ENCODE peak calls at places on chromosome 7, in eight cellular contexts. One of them, this sample, is unnamed.

GRCh38 chr7:137890449-137890916 is 43.7 kb upstream of the DGKI start:
- DNase-seq in small intestine: no peak
- DNase-seq in lower lobe of right lung: no peak
- DNase-seq in activated CD4-positive, alpha-beta T cell treated with anti-CD3 and anti-CD28 coated beads, Interleukin-2, amount 10 ng/mL, durations not matched to agents 24 days and 14 days: no peak
- DNase-seq in fibroblast of lung: no peak
- DNase-seq in Right ventricle myocardium superior: no peak
- DNase-seq in GDM1: no peak
- DNase-seq in NCI-H1105 treated with DMSO at 0.1 percent for 48 hours: no peak
- DNase-seq in this sample: no peak

GRCh38 chr7:112866424-112866823 is 76.2 kb upstream of the TMEM168 start:
- DNase-seq in activated CD4-positive, alpha-beta T cell treated with anti-CD3 and anti-CD28 coated beads, Interleukin-2, amount 10 ng/mL, durations not matched to agents 24 days and 14 days: peak
- DNase-seq in small intestine: peak
- DNase-seq in NCI-H1105 treated with DMSO at 0.1 percent for 48 hours: no peak
- DNase-seq in Right ventricle myocardium superior: no peak
- DNase-seq in lower lobe of right lung: no peak
- DNase-seq in fibroblast of lung: no peak
- DNase-seq in GDM1: no peak
- DNase-seq in this sample: no peak

GRCh38 chr7:139618482-139619366 is 95.2 kb downstream of the CLEC2L start:
- DNase-seq in small intestine: peak
- DNase-seq in activated CD4-positive, alpha-beta T cell treated with anti-CD3 and anti-CD28 coated beads, Interleukin-2, amount 10 ng/mL, durations not matched to agents 24 days and 14 days: peak
- DNase-seq in lower lobe of right lung: no peak
- DNase-seq in fibroblast of lung: no peak
- DNase-seq in NCI-H1105 treated with DMSO at 0.1 percent for 48 hours: peak
- DNase-seq in Right ventricle myocardium superior: peak
- DNase-seq in GDM1: no peak
- DNase-seq in this sample: no peak

GRCh38 chr7:78510580-78511188 is 712.1 kb downstream of the PHTF2 start:
- DNase-seq in GDM1: no peak
- DNase-seq in NCI-H1105 treated with DMSO at 0.1 percent for 48 hours: peak
- DNase-seq in Right ventricle myocardium superior: no peak
- DNase-seq in fibroblast of lung: peak
- DNase-seq in lower lobe of right lung: no peak
- DNase-seq in activated CD4-positive, alpha-beta T cell treated with anti-CD3 and anti-CD28 coated beads, Interleukin-2, amount 10 ng/mL, durations not matched to agents 24 days and 14 days: no peak
- DNase-seq in small intestine: peak
- DNase-seq in this sample: no peak

GRCh38 chr7:102390697-102391484 is 5.3 kb upstream of the PRKRIP1 start:
- DNase-seq in fibroblast of lung: peak
- DNase-seq in NCI-H1105 treated with DMSO at 0.1 percent for 48 hours: peak
- DNase-seq in activated CD4-positive, alpha-beta T cell treated with anti-CD3 and anti-CD28 coated beads, Interleukin-2, amount 10 ng/mL, durations not matched to agents 24 days and 14 days: peak
- DNase-seq in small intestine: peak
- DNase-seq in lower lobe of right lung: peak
- DNase-seq in Right ventricle myocardium superior: peak
- DNase-seq in GDM1: peak
- DNase-seq in this sample: no peak

GRCh38 chr7:133562617-133563016 is 309.7 kb downstream of the EXOC4 start:
- DNase-seq in GDM1: no peak
- DNase-seq in Right ventricle myocardium superior: no peak
- DNase-seq in lower lobe of right lung: no peak
- DNase-seq in NCI-H1105 treated with DMSO at 0.1 percent for 48 hours: no peak
- DNase-seq in fibroblast of lung: peak
- DNase-seq in small intestine: no peak
- DNase-seq in activated CD4-positive, alpha-beta T cell treated with anti-CD3 and anti-CD28 coated beads, Interleukin-2, amount 10 ng/mL, durations not matched to agents 24 days and 14 days: no peak
- DNase-seq in this sample: no peak

GRCh38 chr7:127504715-127505114 is 80.7 kb downstream of the GCC1 start:
- DNase-seq in GDM1: no peak
- DNase-seq in small intestine: peak
- DNase-seq in lower lobe of right lung: peak
- DNase-seq in NCI-H1105 treated with DMSO at 0.1 percent for 48 hours: no peak
- DNase-seq in Right ventricle myocardium superior: peak
- DNase-seq in activated CD4-positive, alpha-beta T cell treated with anti-CD3 and anti-CD28 coated beads, Interleukin-2, amount 10 ng/mL, durations not matched to agents 24 days and 14 days: peak
- DNase-seq in fibroblast of lung: no peak
- DNase-seq in this sample: no peak

GRCh38 chr7:46864711-46865110 is 717.2 kb downstream of the TNS3 start:
- DNase-seq in Right ventricle myocardium superior: no peak
- DNase-seq in fibroblast of lung: peak
- DNase-seq in small intestine: no peak
- DNase-seq in GDM1: no peak
- DNase-seq in NCI-H1105 treated with DMSO at 0.1 percent for 48 hours: no peak
- DNase-seq in activated CD4-positive, alpha-beta T cell treated with anti-CD3 and anti-CD28 coated beads, Interleukin-2, amount 10 ng/mL, durations not matched to agents 24 days and 14 days: no peak
- DNase-seq in lower lobe of right lung: no peak
- DNase-seq in this sample: no peak

GRCh38 chr7:127799535-127800305 is 147.7 kb downstream of the SND1 start:
- DNase-seq in small intestine: no peak
- DNase-seq in activated CD4-positive, alpha-beta T cell treated with anti-CD3 and anti-CD28 coated beads, Interleukin-2, amount 10 ng/mL, durations not matched to agents 24 days and 14 days: no peak
- DNase-seq in NCI-H1105 treated with DMSO at 0.1 percent for 48 hours: peak
- DNase-seq in GDM1: no peak
- DNase-seq in lower lobe of right lung: no peak
- DNase-seq in fibroblast of lung: no peak
- DNase-seq in Right ventricle myocardium superior: no peak
- DNase-seq in this sample: peak

GRCh38 chr7:2198206-2198605 is 34.5 kb downstream of the MAD1L1 start:
- DNase-seq in lower lobe of right lung: peak
- DNase-seq in NCI-H1105 treated with DMSO at 0.1 percent for 48 hours: peak
- DNase-seq in small intestine: no peak
- DNase-seq in Right ventricle myocardium superior: peak
- DNase-seq in fibroblast of lung: no peak
- DNase-seq in activated CD4-positive, alpha-beta T cell treated with anti-CD3 and anti-CD28 coated beads, Interleukin-2, amount 10 ng/mL, durations not matched to agents 24 days and 14 days: no peak
- DNase-seq in GDM1: no peak
- DNase-seq in this sample: peak

GRCh38 chr7:1095621-1096155 is 7.8 kb downstream of the GPER1 start:
- DNase-seq in Right ventricle myocardium superior: no peak
- DNase-seq in GDM1: no peak
- DNase-seq in NCI-H1105 treated with DMSO at 0.1 percent for 48 hours: no peak
- DNase-seq in lower lobe of right lung: no peak
- DNase-seq in small intestine: no peak
- DNase-seq in fibroblast of lung: no peak
- DNase-seq in activated CD4-positive, alpha-beta T cell treated with anti-CD3 and anti-CD28 coated beads, Interleukin-2, amount 10 ng/mL, durations not matched to agents 24 days and 14 days: no peak
- DNase-seq in this sample: no peak

GRCh38 chr7:55969391-55969790 is 5.0 kb downstream of the NIPSNAP2 start:
- DNase-seq in Right ventricle myocardium superior: no peak
- DNase-seq in NCI-H1105 treated with DMSO at 0.1 percent for 48 hours: no peak
- DNase-seq in lower lobe of right lung: no peak
- DNase-seq in GDM1: no peak
- DNase-seq in activated CD4-positive, alpha-beta T cell treated with anti-CD3 and anti-CD28 coated beads, Interleukin-2, amount 10 ng/mL, durations not matched to agents 24 days and 14 days: no peak
- DNase-seq in fibroblast of lung: no peak
- DNase-seq in small intestine: no peak
- DNase-seq in this sample: no peak

GRCh38 chr7:81761821-81762220 is 8.0 kb downstream of the HGF start:
- DNase-seq in lower lobe of right lung: no peak
- DNase-seq in fibroblast of lung: no peak
- DNase-seq in Right ventricle myocardium superior: no peak
- DNase-seq in activated CD4-positive, alpha-beta T cell treated with anti-CD3 and anti-CD28 coated beads, Interleukin-2, amount 10 ng/mL, durations not matched to agents 24 days and 14 days: no peak
- DNase-seq in GDM1: no peak
- DNase-seq in small intestine: no peak
- DNase-seq in NCI-H1105 treated with DMSO at 0.1 percent for 48 hours: no peak
- DNase-seq in this sample: no peak

GRCh38 chr7:56009695-56010094 is 41.5 kb downstream of the PSPH start:
- DNase-seq in NCI-H1105 treated with DMSO at 0.1 percent for 48 hours: peak
- DNase-seq in activated CD4-positive, alpha-beta T cell treated with anti-CD3 and anti-CD28 coated beads, Interleukin-2, amount 10 ng/mL, durations not matched to agents 24 days and 14 days: no peak
- DNase-seq in GDM1: no peak
- DNase-seq in lower lobe of right lung: no peak
- DNase-seq in fibroblast of lung: peak
- DNase-seq in Right ventricle myocardium superior: no peak
- DNase-seq in small intestine: no peak
- DNase-seq in this sample: peak

GRCh38 chr7:25424113-25424512 is 195.8 kb upstream of the NPVF start:
- DNase-seq in lower lobe of right lung: no peak
- DNase-seq in small intestine: no peak
- DNase-seq in fibroblast of lung: no peak
- DNase-seq in NCI-H1105 treated with DMSO at 0.1 percent for 48 hours: no peak
- DNase-seq in Right ventricle myocardium superior: no peak
- DNase-seq in GDM1: no peak
- DNase-seq in activated CD4-positive, alpha-beta T cell treated with anti-CD3 and anti-CD28 coated beads, Interleukin-2, amount 10 ng/mL, durations not matched to agents 24 days and 14 days: no peak
- DNase-seq in this sample: no peak

GRCh38 chr7:17444673-17445072 is 146.2 kb downstream of the AHR start:
- DNase-seq in fibroblast of lung: peak
- DNase-seq in GDM1: no peak
- DNase-seq in lower lobe of right lung: no peak
- DNase-seq in Right ventricle myocardium superior: no peak
- DNase-seq in NCI-H1105 treated with DMSO at 0.1 percent for 48 hours: no peak
- DNase-seq in small intestine: peak
- DNase-seq in activated CD4-positive, alpha-beta T cell treated with anti-CD3 and anti-CD28 coated beads, Interleukin-2, amount 10 ng/mL, durations not matched to agents 24 days and 14 days: no peak
- DNase-seq in this sample: no peak

GRCh38 chr7:143288836-143289235 is 685 bp downstream of the CASP2 start:
- DNase-seq in fibroblast of lung: peak
- DNase-seq in Right ventricle myocardium superior: no peak
- DNase-seq in NCI-H1105 treated with DMSO at 0.1 percent for 48 hours: peak
- DNase-seq in GDM1: no peak
- DNase-seq in activated CD4-positive, alpha-beta T cell treated with anti-CD3 and anti-CD28 coated beads, Interleukin-2, amount 10 ng/mL, durations not matched to agents 24 days and 14 days: peak
- DNase-seq in small intestine: no peak
- DNase-seq in lower lobe of right lung: no peak
- DNase-seq in this sample: no peak

GRCh38 chr7:158529181-158530096 is 58.2 kb downstream of the PTPRN2 start:
- DNase-seq in GDM1: no peak
- DNase-seq in activated CD4-positive, alpha-beta T cell treated with anti-CD3 and anti-CD28 coated beads, Interleukin-2, amount 10 ng/mL, durations not matched to agents 24 days and 14 days: no peak
- DNase-seq in fibroblast of lung: no peak
- DNase-seq in lower lobe of right lung: no peak
- DNase-seq in Right ventricle myocardium superior: no peak
- DNase-seq in small intestine: no peak
- DNase-seq in NCI-H1105 treated with DMSO at 0.1 percent for 48 hours: no peak
- DNase-seq in this sample: no peak

GRCh38 chr7:107025449-107026103 is 18.9 kb upstream of the PRKAR2B start:
- DNase-seq in small intestine: no peak
- DNase-seq in GDM1: no peak
- DNase-seq in activated CD4-positive, alpha-beta T cell treated with anti-CD3 and anti-CD28 coated beads, Interleukin-2, amount 10 ng/mL, durations not matched to agents 24 days and 14 days: no peak
- DNase-seq in lower lobe of right lung: no peak
- DNase-seq in NCI-H1105 treated with DMSO at 0.1 percent for 48 hours: no peak
- DNase-seq in fibroblast of lung: peak
- DNase-seq in Right ventricle myocardium superior: no peak
- DNase-seq in this sample: no peak

GRCh38 chr7:96400518-96400917 is 78.6 kb upstream of the SLC25A13 start:
- DNase-seq in NCI-H1105 treated with DMSO at 0.1 percent for 48 hours: no peak
- DNase-seq in lower lobe of right lung: no peak
- DNase-seq in GDM1: no peak
- DNase-seq in fibroblast of lung: no peak
- DNase-seq in small intestine: no peak
- DNase-seq in Right ventricle myocardium superior: no peak
- DNase-seq in activated CD4-positive, alpha-beta T cell treated with anti-CD3 and anti-CD28 coated beads, Interleukin-2, amount 10 ng/mL, durations not matched to agents 24 days and 14 days: no peak
- DNase-seq in this sample: no peak

GRCh38 chr7:101166909-101167644 is 1.7 kb upstream of the VGF start:
- DNase-seq in Right ventricle myocardium superior: no peak
- DNase-seq in fibroblast of lung: peak
- DNase-seq in activated CD4-positive, alpha-beta T cell treated with anti-CD3 and anti-CD28 coated beads, Interleukin-2, amount 10 ng/mL, durations not matched to agents 24 days and 14 days: no peak
- DNase-seq in lower lobe of right lung: no peak
- DNase-seq in small intestine: no peak
- DNase-seq in GDM1: no peak
- DNase-seq in NCI-H1105 treated with DMSO at 0.1 percent for 48 hours: no peak
- DNase-seq in this sample: no peak

GRCh38 chr7:95045236-95045923 is 138.0 kb downstream of the PPP1R9A start:
- DNase-seq in activated CD4-positive, alpha-beta T cell treated with anti-CD3 and anti-CD28 coated beads, Interleukin-2, amount 10 ng/mL, durations not matched to agents 24 days and 14 days: no peak
- DNase-seq in Right ventricle myocardium superior: no peak
- DNase-seq in GDM1: no peak
- DNase-seq in small intestine: no peak
- DNase-seq in NCI-H1105 treated with DMSO at 0.1 percent for 48 hours: peak
- DNase-seq in fibroblast of lung: peak
- DNase-seq in lower lobe of right lung: no peak
- DNase-seq in this sample: no peak

GRCh38 chr7:76513817-76514799 is 3.8 kb downstream of the UPK3B start:
- DNase-seq in NCI-H1105 treated with DMSO at 0.1 percent for 48 hours: no peak
- DNase-seq in activated CD4-positive, alpha-beta T cell treated with anti-CD3 and anti-CD28 coated beads, Interleukin-2, amount 10 ng/mL, durations not matched to agents 24 days and 14 days: peak
- DNase-seq in small intestine: no peak
- DNase-seq in fibroblast of lung: no peak
- DNase-seq in lower lobe of right lung: no peak
- DNase-seq in GDM1: no peak
- DNase-seq in Right ventricle myocardium superior: no peak
- DNase-seq in this sample: no peak

GRCh38 chr7:682810-683209 is 43.7 kb upstream of the DNAAF5 start:
- DNase-seq in activated CD4-positive, alpha-beta T cell treated with anti-CD3 and anti-CD28 coated beads, Interleukin-2, amount 10 ng/mL, durations not matched to agents 24 days and 14 days: no peak
- DNase-seq in small intestine: no peak
- DNase-seq in Right ventricle myocardium superior: no peak
- DNase-seq in GDM1: no peak
- DNase-seq in NCI-H1105 treated with DMSO at 0.1 percent for 48 hours: no peak
- DNase-seq in fibroblast of lung: no peak
- DNase-seq in lower lobe of right lung: no peak
- DNase-seq in this sample: no peak

GRCh38 chr7:50696810-50697582 is 85.7 kb downstream of the GRB10 start:
- DNase-seq in NCI-H1105 treated with DMSO at 0.1 percent for 48 hours: no peak
- DNase-seq in activated CD4-positive, alpha-beta T cell treated with anti-CD3 and anti-CD28 coated beads, Interleukin-2, amount 10 ng/mL, durations not matched to agents 24 days and 14 days: peak
- DNase-seq in lower lobe of right lung: no peak
- DNase-seq in Right ventricle myocardium superior: no peak
- DNase-seq in fibroblast of lung: no peak
- DNase-seq in small intestine: peak
- DNase-seq in GDM1: no peak
- DNase-seq in this sample: no peak

This sample was measured in NCI-H2081 treated with DMSO at 0.1 percent for 48 hours.